ENCODE peak calls at places on chromosomes 2 and 18, in four cellular contexts. W, F, E and Z are unnamed samples.

GRCh38 chr2:73685770-73686438 is 43.7 kb upstream of the NAT8 start:
- DNase-seq in W (no peak), F (no peak), E (no peak), Z (no peak)

GRCh38 chr2:203280428-203281064 is 41.7 kb downstream of the CYP20A1 start:
- DNase-seq in W (no peak), F (no peak), E (no peak), Z (no peak)

GRCh38 chr2:184006998-184007397 is 591.3 kb upstream of the ZNF804A start:
- DNase-seq in W (no peak), F (no peak), E (no peak), Z (no peak)

GRCh38 chr2:237575869-237576862 is 9.8 kb downstream of the PRLH start:
- DNase-seq in W (peak; percentile 53), F (no peak), E (no peak), Z (no peak)

GRCh38 chr2:203683932-203684556 is 22.4 kb upstream of the CD28 start:
- DNase-seq in W (no peak), F (no peak), E (no peak), Z (no peak)

GRCh38 chr18:44709297-44710117 is 28.8 kb downstream of the SETBP1 start:
- DNase-seq in W (no peak), F (no peak), E (no peak), Z (no peak)

GRCh38 chr2:235674116-235674515 is 180.3 kb downstream of the AGAP1 start:
- DNase-seq in W (no peak), F (no peak), E (no peak), Z (no peak)

GRCh38 chr18:79404567-79404910 is 8.8 kb downstream of the NFATC1 start:
- DNase-seq in W (peak; percentile 82), F (no peak), E (no peak), Z (no peak)

GRCh38 chr18:46843372-46843771 is 73.9 kb downstream of the PIAS2 start:
- DNase-seq in W (no peak), F (no peak), E (no peak), Z (no peak)

GRCh38 chr2:486381-486780 is 190.8 kb downstream of the TMEM18 start:
- DNase-seq in W (peak; percentile 61), F (no peak), E (no peak), Z (peak; percentile 56)

GRCh38 chr2:85772019-85772745 is 18.4 kb downstream of the ATOH8 start:
- DNase-seq in W (peak; percentile 91), F (peak; percentile 99), E (no peak), Z (peak; percentile 100)

GRCh38 chr2:84919885-84920580 is 14.6 kb downstream of the TMSB10 start:
- DNase-seq in W (no peak), F (peak; percentile 87), E (no peak), Z (no peak)

GRCh38 chr2:191158179-191158578 is 7.4 kb upstream of the STAT4 start:
- DNase-seq in W (no peak), F (no peak), E (no peak), Z (no peak)

GRCh38 chr2:88258208-88258607 is 88.1 kb downstream of the THNSL2 start:
- DNase-seq in W (no peak), F (peak; percentile 76), E (no peak), Z (no peak)

GRCh38 chr2:127134235-127134634 is 27.3 kb upstream of the BIN1 start:
- DNase-seq in W (no peak), F (no peak), E (no peak), Z (no peak)

GRCh38 chr2:113895301-113895700 is 5.4 kb downstream of the ACTR3 start:
- DNase-seq in W (no peak), F (no peak), E (no peak), Z (no peak)

GRCh38 chr18:28086530-28087172 is 90.3 kb downstream of the CDH2 start:
- DNase-seq in W (no peak), F (no peak), E (no peak), Z (no peak)

GRCh38 chr2:150156415-150156814 is 331.1 kb downstream of the RND3 start:
- DNase-seq in W (no peak), F (no peak), E (no peak), Z (no peak)

GRCh38 chr2:119252186-119253113 is 28.8 kb downstream of the STEAP3 start:
- DNase-seq in W (no peak), F (peak; percentile 34), E (no peak), Z (no peak)

GRCh38 chr2:24920813-24921441 is 890 bp upstream of the ADCY3 start:
- DNase-seq in W (peak; percentile 15), F (no peak), E (no peak), Z (no peak)

GRCh38 chr2:9347411-9347853 is 75.9 kb downstream of the ITGB1BP1 start:
- DNase-seq in W (no peak), F (peak; percentile 91), E (no peak), Z (peak; percentile 84)
- H3K4me3 ChIP-seq in W (no peak overlapping the region), F (no peak overlapping the region), E (no peak overlapping the region), Z (peak overlapping the region; percentile 9)

DNA sequence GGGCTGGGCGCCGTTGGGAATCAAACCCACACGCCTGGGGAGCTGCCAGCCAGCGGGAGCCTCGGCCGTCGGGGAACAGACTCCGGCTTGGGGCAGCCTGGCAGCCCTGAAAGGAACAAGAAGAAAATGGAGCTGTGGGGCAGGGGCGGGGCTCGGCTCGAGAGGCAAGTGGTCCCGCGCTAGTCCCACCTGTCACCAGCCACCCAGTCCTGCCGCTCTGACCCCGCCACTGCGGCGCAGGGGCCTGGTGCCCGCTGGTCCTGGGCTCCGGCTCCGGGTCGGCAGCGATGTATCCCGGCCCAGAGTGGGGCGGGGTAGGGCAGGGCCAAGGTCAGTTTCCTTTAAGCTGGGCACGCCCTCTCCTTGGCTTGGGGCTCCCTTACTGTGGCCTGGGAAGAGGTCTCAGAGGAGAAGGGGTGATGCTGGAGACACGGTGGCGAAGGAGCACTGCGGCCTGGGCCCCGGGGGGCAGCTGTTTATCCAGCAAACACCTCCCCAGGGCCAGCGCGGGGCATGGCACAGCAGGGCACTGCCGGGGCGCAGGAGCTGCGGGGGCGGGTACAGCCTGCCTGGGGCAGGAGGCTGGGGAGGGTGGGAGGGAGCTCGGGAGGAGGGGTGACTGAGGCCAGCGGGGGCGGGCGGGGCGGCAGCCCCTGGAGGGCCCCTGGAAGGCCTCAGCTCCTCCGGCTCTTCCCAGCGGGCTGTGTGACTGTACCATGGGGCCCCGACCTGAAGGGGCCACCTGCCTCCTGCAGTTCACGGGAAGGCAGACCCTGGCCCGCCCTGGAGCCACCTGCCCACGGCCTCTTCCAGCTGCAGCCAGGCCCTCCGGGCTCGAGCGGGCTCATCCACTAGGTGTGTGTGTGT is 15.6 kb downstream of the ODC1 start:
- DNase-seq in W (peak; percentile 85), F (no peak), E (no peak), Z (no peak)
- H3K4me3 ChIP-seq in W (no peak overlapping the region), F (no peak overlapping the region), E (no peak overlapping the region), Z (peak overlapping the region; percentile 64)

GRCh38 chr2:9004338-9005204 is 1.1 kb upstream of the MBOAT2 start:
- DNase-seq in W (no peak), F (no peak), E (no peak), Z (no peak)
- H3K4me3 ChIP-seq in W (peak overlapping the region; percentile 46), F (peak overlapping the region; percentile 35), E (no peak overlapping the region), Z (peak overlapping the region; percentile 94)

DNA sequence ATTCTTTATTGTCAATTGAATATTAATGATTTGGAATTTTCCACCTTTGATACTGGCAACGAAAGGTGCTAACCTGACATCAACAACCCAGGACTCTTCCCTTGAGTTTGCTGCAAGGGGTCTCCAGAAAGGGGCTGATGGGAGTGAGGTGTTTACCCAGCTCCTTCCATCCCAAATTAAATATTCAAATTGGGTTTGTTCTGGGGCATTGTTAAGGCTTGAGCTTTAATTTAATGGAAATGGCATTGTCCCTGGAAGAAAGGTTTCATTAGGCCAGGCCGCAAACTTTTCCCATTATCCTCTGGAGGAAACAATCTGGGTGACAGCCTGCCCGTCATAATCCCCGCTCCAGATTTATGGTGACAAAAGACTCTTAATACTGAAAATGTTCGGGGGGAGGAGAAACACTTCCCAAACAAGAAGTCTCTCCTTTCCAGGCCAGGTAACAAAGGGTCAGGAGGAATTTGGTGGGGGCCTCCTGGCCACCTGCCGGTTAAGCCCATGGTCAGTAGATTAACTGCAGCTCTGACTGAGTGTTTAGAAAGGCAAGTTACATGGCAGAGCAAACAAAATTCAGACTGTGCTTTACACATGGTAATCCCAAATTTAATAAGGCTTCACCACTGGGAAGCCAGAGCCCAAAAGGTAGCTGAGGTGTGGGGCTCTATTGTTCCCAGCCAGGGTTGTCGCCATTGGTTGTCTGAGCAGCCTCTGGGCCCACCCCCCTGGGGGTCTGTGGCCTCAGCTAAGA is 151.4 kb upstream of the SIX3 start:
- DNase-seq in W (no peak), F (peak; percentile 31), E (no peak), Z (no peak)
- H3K4me3 ChIP-seq in W (no peak overlapping the region), F (no peak overlapping the region), E (no peak overlapping the region), Z (no peak overlapping the region)